ENCODE peak calls at places on chromosomes 16 and 17, in nine cellular contexts. P, X, E, Z, J, K, U, W and T are unnamed samples.

GRCh38 chr17:37179893-37180292 is 195.9 kb upstream of the C17orf78 start:
- DNase-seq in P (no peak), X (peak), E (no peak), Z (peak), J (peak), K (no peak), U (peak), W (no peak), T (peak)

GRCh38 chr17:50020841-50021599 is 26.0 kb upstream of the DLX3 start:
- DNase-seq in P (no peak), X (no peak), E (no peak), Z (no peak), J (no peak), K (peak), U (no peak), W (no peak), T (no peak)

GRCh38 chr16:52649870-52650269 is 102.9 kb upstream of the TOX3 start:
- DNase-seq in P (no peak), X (no peak), E (no peak), Z (no peak), J (no peak), K (no peak), U (no peak), W (no peak), T (no peak)

GRCh38 chr16:57785924-57786323 is 16.4 kb downstream of the KIFC3 start:
- DNase-seq in P (no peak), X (no peak), E (no peak), Z (no peak), J (no peak), K (no peak), U (no peak), W (no peak), T (no peak)

GRCh38 chr17:37259030-37259735 is 116.6 kb upstream of the C17orf78 start:
- DNase-seq in P (no peak), X (peak), E (no peak), Z (peak), J (no peak), K (no peak), U (peak), W (no peak), T (no peak)

GRCh38 chr17:72349011-72349410 is 228.2 kb downstream of the SOX9 start:
- DNase-seq in P (no peak), X (no peak), E (no peak), Z (no peak), J (no peak), K (no peak), U (no peak), W (no peak), T (no peak)

GRCh38 chr17:42518046-42518754 is 17.8 kb upstream of the NAGLU start:
- DNase-seq in P (no peak), X (peak), E (peak), Z (peak), J (peak), K (no peak), U (peak), W (no peak), T (peak)

GRCh38 chr16:11342021-11342855 is 3.0 kb upstream of the RMI2 start:
- DNase-seq in P (no peak), X (no peak), E (no peak), Z (peak), J (no peak), K (no peak), U (peak), W (no peak), T (peak)

GRCh38 chr17:77507116-77507885 is 366.5 kb downstream of the SEC14L1 start:
- DNase-seq in P (peak), X (no peak), E (peak), Z (peak), J (no peak), K (no peak), U (peak), W (peak), T (no peak)

GRCh38 chr17:57249520-57249919 is 6.8 kb upstream of the MSI2 start:
- DNase-seq in P (no peak), X (no peak), E (no peak), Z (no peak), J (no peak), K (no peak), U (no peak), W (no peak), T (no peak)

GRCh38 chr17:8502100-8502499 is 66.4 kb downstream of the NDEL1 start:
- DNase-seq in P (no peak), X (no peak), E (no peak), Z (no peak), J (no peak), K (no peak), U (no peak), W (no peak), T (no peak)

GRCh38 chr17:51508048-51508447 is 247.7 kb downstream of the UTP18 start:
- DNase-seq in P (no peak), X (no peak), E (no peak), Z (no peak), J (no peak), K (no peak), U (no peak), W (no peak), T (no peak)

GRCh38 chr16:14252860-14253259 is 181.7 kb downstream of the MRTFB start:
- DNase-seq in P (no peak), X (no peak), E (no peak), Z (no peak), J (no peak), K (no peak), U (no peak), W (no peak), T (no peak)

GRCh38 chr17:73318427-73318813 is 6.6 kb upstream of the CDC42EP4 start:
- DNase-seq in P (no peak), X (no peak), E (no peak), Z (no peak), J (no peak), K (no peak), U (no peak), W (no peak), T (no peak)

GRCh38 chr16:3012246-3012645 is 477 bp upstream of the CLDN9 start:
- DNase-seq in P (no peak), X (no peak), E (no peak), Z (no peak), J (no peak), K (no peak), U (no peak), W (peak), T (no peak)

GRCh38 chr16:69057400-69058378 is 47.8 kb upstream of the HAS3 start:
- DNase-seq in P (no peak), X (peak), E (no peak), Z (peak), J (peak), K (no peak), U (peak), W (no peak), T (peak)

GRCh38 chr17:82881292-82881823 is 41.5 kb upstream of the ZNF750 start:
- DNase-seq in P (no peak), X (no peak), E (no peak), Z (no peak), J (no peak), K (no peak), U (no peak), W (no peak), T (no peak)

GRCh38 chr17:27236710-27237315 is 57.1 kb upstream of the WSB1 start:
- DNase-seq in P (peak), X (peak), E (peak), Z (peak), J (no peak), K (no peak), U (peak), W (peak), T (peak)

GRCh38 chr17:48459070-48459469 is 29.1 kb upstream of the SKAP1 start:
- DNase-seq in P (no peak), X (no peak), E (no peak), Z (no peak), J (no peak), K (no peak), U (no peak), W (no peak), T (no peak)

GRCh38 chr17:41054025-41054424 is 1.0 kb downstream of the KRTAP2-2 start:
- DNase-seq in P (no peak), X (no peak), E (no peak), Z (no peak), J (no peak), K (no peak), U (no peak), W (no peak), T (no peak)

GRCh38 chr17:4304417-4305027 is 40.7 kb upstream of the ANKFY1 start:
- DNase-seq in P (peak), X (no peak), E (peak), Z (peak), J (no peak), K (no peak), U (peak), W (peak), T (peak)

GRCh38 chr17:1312261-1312870 is 32.9 kb downstream of the TRARG1 start:
- DNase-seq in P (peak), X (no peak), E (no peak), Z (no peak), J (no peak), K (no peak), U (no peak), W (peak), T (no peak)

GRCh38 chr17:80761421-80761871 is 216.8 kb downstream of the RPTOR start:
- DNase-seq in P (no peak), X (peak), E (no peak), Z (peak), J (no peak), K (no peak), U (peak), W (no peak), T (peak)

GRCh38 chr17:18259621-18260331 is 686 bp upstream of the MIEF2 start:
- DNase-seq in P (no peak), X (peak), E (no peak), Z (peak), J (no peak), K (no peak), U (peak), W (no peak), T (peak)

GRCh38 chr16:57946181-57946801 is 24.6 kb downstream of the CNGB1 start:
- DNase-seq in P (no peak), X (no peak), E (no peak), Z (no peak), J (no peak), K (no peak), U (no peak), W (no peak), T (no peak)

GRCh38 chr17:5000237-5000639 is 2.5 kb downstream of the KIF1C start:
- DNase-seq in P (peak), X (no peak), E (peak), Z (no peak), J (no peak), K (no peak), U (no peak), W (peak), T (peak)

GRCh38 chr17:38704645-38705522 is at the start of gene MLLT6:
- DNase-seq in P (peak), X (peak), E (peak), Z (peak), J (no peak), K (peak), U (peak), W (peak), T (peak)

DNA sequence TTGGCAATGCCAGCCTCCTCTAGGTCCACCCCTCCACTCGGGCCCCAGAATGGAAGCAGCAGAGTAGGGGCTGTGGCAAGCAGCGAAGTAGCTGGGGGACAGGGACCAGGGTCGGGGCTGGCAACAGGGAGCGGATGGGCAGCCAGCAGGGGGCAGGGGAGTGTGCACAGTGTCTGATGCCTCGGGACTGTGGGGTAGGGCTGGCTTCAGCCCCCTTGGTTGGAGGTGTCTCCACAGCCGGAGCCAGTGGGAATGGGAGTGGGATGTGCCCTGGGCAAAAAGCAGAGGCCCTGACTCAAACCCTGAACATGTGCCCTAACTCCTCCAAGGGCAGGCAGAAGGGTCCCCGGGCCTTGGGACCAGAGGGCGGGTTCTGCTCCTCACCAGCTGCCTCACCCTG is 18.5 kb upstream of the ARHGAP27 start:
- DNase-seq in P (no peak), X (no peak), E (no peak), Z (no peak), J (no peak), K (no peak), U (no peak), W (peak), T (no peak)
- TF ChIP-seq CTCF in P (no peak), X (no peak), E (no peak), Z (no peak), J (peak), K (no peak), U (no peak), W (no peak), T (no peak)

GRCh38 chr17:17109231-17109630 is 67.0 kb downstream of the MPRIP start:
- DNase-seq in P (no peak), X (no peak), E (peak), Z (no peak), J (no peak), K (no peak), U (peak), W (no peak), T (peak)
- TF ChIP-seq CTCF in P (no peak), X (no peak), E (no peak), Z (peak), J (peak), K (no peak), U (peak), W (no peak), T (peak)

GRCh38 chr16:30457743-30458560 is 12.3 kb upstream of the SEPHS2 start:
- DNase-seq in P (no peak), X (no peak), E (no peak), Z (no peak), J (no peak), K (no peak), U (no peak), W (no peak), T (no peak)
- TF ChIP-seq CTCF in P (no peak), X (no peak), E (no peak), Z (no peak), J (no peak), K (no peak), U (no peak), W (no peak), T (no peak)

DNA sequence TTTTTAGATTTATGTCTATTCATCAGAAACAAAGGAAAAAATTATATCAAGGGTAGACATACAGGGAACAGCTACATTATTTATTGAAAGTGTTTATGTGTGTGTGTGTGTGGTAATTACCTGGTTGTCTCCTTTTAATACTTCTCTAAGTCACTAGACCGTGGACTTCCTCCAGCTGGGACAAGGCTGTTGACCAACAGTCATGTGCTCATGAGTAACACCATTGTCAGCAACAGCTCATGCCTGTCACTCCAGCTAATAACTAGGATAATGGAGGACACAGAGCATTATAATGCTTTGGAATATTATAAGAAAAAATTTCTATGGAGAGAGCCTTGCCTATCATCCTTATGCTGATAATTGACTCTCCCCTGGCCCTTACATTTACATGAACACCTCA is 125.3 kb upstream of the SALL1 start:
- DNase-seq in P (no peak), X (no peak), E (no peak), Z (peak), J (peak), K (no peak), U (peak), W (no peak), T (no peak)
- TF ChIP-seq CTCF in P (no peak), X (no peak), E (no peak), Z (no peak), J (no peak), K (no peak), U (no peak), W (no peak), T (no peak)

GRCh38 chr16:27870116-27870798 is 193.3 kb downstream of the GSG1L start:
- DNase-seq in P (no peak), X (no peak), E (no peak), Z (no peak), J (no peak), K (no peak), U (no peak), W (no peak), T (no peak)

GRCh38 chr16:27863377-27863776 is 200.1 kb downstream of the GSG1L start:
- DNase-seq in P (no peak), X (no peak), E (no peak), Z (no peak), J (no peak), K (no peak), U (no peak), W (no peak), T (no peak)

GRCh38 chr16:27869411-27869810 is 194.1 kb downstream of the GSG1L start:
- DNase-seq in P (no peak), X (no peak), E (no peak), Z (no peak), J (no peak), K (no peak), U (no peak), W (no peak), T (no peak)

GRCh38 chr16:27862953-27863352 is 200.6 kb downstream of the GSG1L start:
- DNase-seq in P (no peak), X (no peak), E (no peak), Z (no peak), J (no peak), K (no peak), U (no peak), W (no peak), T (no peak)

DNA sequence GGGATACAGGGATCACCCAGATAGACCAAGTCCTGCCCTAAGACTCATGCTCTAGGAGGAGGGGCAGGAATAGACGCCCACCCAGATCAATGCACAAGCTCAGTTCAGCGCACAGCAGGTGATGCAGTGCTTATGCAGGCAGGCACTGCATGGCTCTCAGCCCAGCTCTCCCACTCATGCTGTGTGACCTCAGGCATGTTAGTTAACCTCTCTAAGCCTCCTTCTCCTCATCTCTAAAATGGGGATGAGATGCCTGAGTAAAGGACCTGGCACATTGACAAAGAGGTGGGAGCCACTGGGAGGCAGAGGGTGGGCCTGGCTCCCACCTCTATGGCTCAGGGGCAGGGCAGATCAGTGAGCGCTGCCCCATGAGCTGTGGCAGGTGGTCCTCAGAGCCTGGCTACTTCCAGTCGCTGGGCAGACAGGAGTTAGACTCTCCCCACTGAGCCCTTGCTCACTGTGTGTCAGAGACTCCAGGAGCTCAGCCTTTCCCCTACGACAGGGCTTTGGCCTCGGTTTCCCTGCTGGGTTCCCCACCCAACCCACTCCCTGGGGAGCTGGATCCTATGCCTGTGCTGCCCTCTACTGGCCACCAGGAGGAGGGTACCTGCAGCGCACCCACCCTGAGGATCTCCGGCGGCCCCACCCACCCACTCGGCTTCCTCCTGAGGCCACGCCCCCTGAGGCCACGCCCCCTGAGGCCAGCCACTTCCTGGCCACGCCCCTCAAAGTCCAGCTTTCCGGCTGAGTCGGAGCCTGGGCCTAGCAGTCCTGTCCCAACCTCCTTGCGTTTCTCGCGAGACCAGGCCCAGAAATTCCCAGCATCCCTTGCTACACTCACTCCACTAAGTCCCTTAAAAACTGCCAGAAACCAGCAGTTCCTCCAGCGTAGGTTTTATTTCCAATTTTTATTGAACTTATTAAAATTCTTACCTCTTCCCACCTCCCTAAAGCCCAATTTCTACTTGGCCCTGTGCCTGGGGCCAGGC is 196.1 kb downstream of the GSG1L start:
- DNase-seq in P (peak), X (peak), E (peak), Z (peak), J (peak), K (peak), U (peak), W (peak), T (peak)
- TF ChIP-seq CTCF in P (peak), X (peak), E (no peak), Z (peak), J (peak), K (peak), U (peak), W (peak), T (peak)

GRCh38 chr16:49704586-49705155 is 151.2 kb downstream of the ZNF423 start:
- DNase-seq in P (no peak), X (no peak), E (no peak), Z (no peak), J (no peak), K (no peak), U (no peak), W (no peak), T (no peak)
- TF ChIP-seq CTCF in P (no peak), X (no peak), E (no peak), Z (no peak), J (no peak), K (no peak), U (no peak), W (no peak), T (no peak)

GRCh38 chr17:75088902-75089417 is 1.2 kb downstream of the SLC16A5 start:
- DNase-seq in P (no peak), X (peak), E (peak), Z (peak), J (no peak), K (no peak), U (peak), W (no peak), T (peak)

GRCh38 chr17:75087182-75087557 is 584 bp upstream of the SLC16A5 start:
- DNase-seq in P (no peak), X (no peak), E (no peak), Z (no peak), J (no peak), K (no peak), U (no peak), W (no peak), T (no peak)

GRCh38 chr17:75088465-75088895 is 726 bp downstream of the SLC16A5 start:
- DNase-seq in P (no peak), X (no peak), E (peak), Z (no peak), J (no peak), K (no peak), U (no peak), W (no peak), T (no peak)

GRCh38 chr17:75087558-75088453 is at the start of gene SLC16A5:
- DNase-seq in P (peak), X (peak), E (peak), Z (peak), J (no peak), K (peak), U (peak), W (peak), T (peak)

DNA sequence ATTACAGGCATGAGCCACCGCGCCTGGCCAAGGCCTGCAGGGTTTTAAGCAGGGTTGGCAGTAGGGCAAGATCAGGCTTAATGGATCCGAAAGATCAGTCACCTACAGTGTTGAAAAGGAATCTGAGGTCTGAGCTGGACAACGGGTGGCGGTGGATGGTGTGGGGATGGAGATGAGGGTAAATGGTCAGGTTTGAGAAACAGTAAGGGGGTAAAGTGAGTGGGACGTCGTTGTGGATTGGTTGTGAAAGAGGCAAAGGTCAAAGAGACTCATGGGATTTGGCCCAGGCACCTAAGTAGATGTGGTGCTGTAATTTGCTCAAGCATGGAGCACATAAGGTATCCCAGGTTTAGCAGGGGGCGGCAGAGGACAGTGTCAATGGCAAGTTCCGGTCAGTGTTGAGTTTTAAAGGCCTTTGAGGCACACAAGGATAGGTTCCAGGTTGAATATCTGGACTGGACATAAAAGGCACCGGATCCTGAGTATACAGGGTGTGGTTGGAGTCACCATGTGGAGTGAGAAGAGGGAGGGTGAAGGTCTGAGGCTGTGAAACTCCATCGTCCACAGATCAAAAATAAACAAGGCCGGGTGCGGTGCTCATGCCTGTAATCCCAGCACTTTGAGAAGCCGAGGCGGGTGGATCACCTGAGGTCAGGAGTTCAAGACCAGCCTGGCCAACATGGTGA is 1.1 kb upstream of the SLC16A5 start:
- DNase-seq in P (no peak), X (no peak), E (peak), Z (no peak), J (no peak), K (no peak), U (no peak), W (no peak), T (no peak)
- TF ChIP-seq CTCF in P (no peak), X (no peak), E (no peak), Z (no peak), J (no peak), K (no peak), U (no peak), W (no peak), T (no peak)